ENCODE peak calls at places on chromosomes 11 and 22, in eight cellular contexts. One of them, this sample, is unnamed.

GRCh38 chr22:22508274-22509176 is at the start of gene ZNF280B:
- DNase-seq in body of pancreas: peak; percentile 80
- DNase-seq in brain microvascular endothelial cell: peak; percentile 74
- DNase-seq in AG09309: no peak
- DNase-seq in nephron progenitor cell: peak; percentile 84
- DNase-seq in CD4-positive, alpha-beta T cell: peak; percentile 63
- DNase-seq in fibroblast of mammary gland: peak; percentile 79
- DNase-seq in left ventricle myocardium inferior: peak; percentile 46
- DNase-seq in this sample: peak; percentile 91

GRCh38 chr11:121321614-121322243 is 29.2 kb downstream of the SC5D start:
- DNase-seq in body of pancreas: peak; percentile 14
- DNase-seq in brain microvascular endothelial cell: no peak
- DNase-seq in AG09309: no peak
- DNase-seq in nephron progenitor cell: no peak
- DNase-seq in CD4-positive, alpha-beta T cell: peak; percentile 12
- DNase-seq in fibroblast of mammary gland: peak; percentile 35
- DNase-seq in left ventricle myocardium inferior: no peak
- DNase-seq in this sample: peak; percentile 42

GRCh38 chr22:23754980-23755636 is 883 bp upstream of the VPREB3 start:
- DNase-seq in body of pancreas: no peak
- DNase-seq in brain microvascular endothelial cell: no peak
- DNase-seq in AG09309: no peak
- DNase-seq in nephron progenitor cell: no peak
- DNase-seq in CD4-positive, alpha-beta T cell: no peak
- DNase-seq in fibroblast of mammary gland: no peak
- DNase-seq in left ventricle myocardium inferior: no peak
- DNase-seq in this sample: no peak

GRCh38 chr11:57340228-57340627 is 2.1 kb downstream of the P2RX3 start:
- DNase-seq in body of pancreas: no peak
- DNase-seq in brain microvascular endothelial cell: no peak
- DNase-seq in AG09309: no peak
- DNase-seq in nephron progenitor cell: peak; percentile 81
- DNase-seq in CD4-positive, alpha-beta T cell: no peak
- DNase-seq in fibroblast of mammary gland: peak; percentile 42
- DNase-seq in left ventricle myocardium inferior: no peak
- DNase-seq in this sample: peak; percentile 50

GRCh38 chr11:68680541-68681231 is 3.7 kb upstream of the GAL start:
- DNase-seq in body of pancreas: no peak
- DNase-seq in brain microvascular endothelial cell: no peak
- DNase-seq in AG09309: no peak
- DNase-seq in nephron progenitor cell: no peak
- DNase-seq in CD4-positive, alpha-beta T cell: no peak
- DNase-seq in fibroblast of mammary gland: no peak
- DNase-seq in left ventricle myocardium inferior: no peak
- DNase-seq in this sample: no peak

GRCh38 chr11:93740031-93740801 is 1.1 kb downstream of the TAF1D start:
- DNase-seq in body of pancreas: peak; percentile 25
- DNase-seq in brain microvascular endothelial cell: no peak
- DNase-seq in AG09309: no peak
- DNase-seq in nephron progenitor cell: peak; percentile 16
- DNase-seq in CD4-positive, alpha-beta T cell: no peak
- DNase-seq in fibroblast of mammary gland: peak; percentile 39
- DNase-seq in left ventricle myocardium inferior: no peak
- DNase-seq in this sample: peak; percentile 70

GRCh38 chr11:130325691-130326090 is 11.0 kb upstream of the ZBTB44 start:
- DNase-seq in body of pancreas: no peak
- DNase-seq in brain microvascular endothelial cell: no peak
- DNase-seq in AG09309: no peak
- DNase-seq in nephron progenitor cell: no peak
- DNase-seq in CD4-positive, alpha-beta T cell: no peak
- DNase-seq in fibroblast of mammary gland: no peak
- DNase-seq in left ventricle myocardium inferior: no peak
- DNase-seq in this sample: no peak

GRCh38 chr11:121426476-121427454 is 25.3 kb upstream of the SORL1 start:
- DNase-seq in body of pancreas: peak; percentile 26
- DNase-seq in brain microvascular endothelial cell: no peak
- DNase-seq in AG09309: no peak
- DNase-seq in nephron progenitor cell: peak; percentile 73
- DNase-seq in CD4-positive, alpha-beta T cell: peak; percentile 9
- DNase-seq in fibroblast of mammary gland: no peak
- DNase-seq in left ventricle myocardium inferior: peak; percentile 57
- DNase-seq in this sample: peak; percentile 68

GRCh38 chr22:24894998-24895397 is 51.5 kb downstream of the LHFPL7 start:
- DNase-seq in body of pancreas: peak; percentile 87
- DNase-seq in brain microvascular endothelial cell: peak; percentile 56
- DNase-seq in AG09309: no peak
- DNase-seq in nephron progenitor cell: peak; percentile 8
- DNase-seq in CD4-positive, alpha-beta T cell: no peak
- DNase-seq in fibroblast of mammary gland: peak; percentile 62
- DNase-seq in left ventricle myocardium inferior: peak; percentile 80
- DNase-seq in this sample: no peak

GRCh38 chr22:47164514-47165337 is 402.3 kb downstream of the TBC1D22A start:
- DNase-seq in body of pancreas: peak; percentile 9
- DNase-seq in brain microvascular endothelial cell: no peak
- DNase-seq in AG09309: no peak
- DNase-seq in nephron progenitor cell: peak; percentile 47
- DNase-seq in CD4-positive, alpha-beta T cell: no peak
- DNase-seq in fibroblast of mammary gland: no peak
- DNase-seq in left ventricle myocardium inferior: no peak
- DNase-seq in this sample: no peak

GRCh38 chr11:57370251-57370650 is 10.7 kb downstream of the PRG3 start:
- DNase-seq in body of pancreas: no peak
- DNase-seq in brain microvascular endothelial cell: peak; percentile 43
- DNase-seq in AG09309: peak; percentile 27
- DNase-seq in nephron progenitor cell: no peak
- DNase-seq in CD4-positive, alpha-beta T cell: no peak
- DNase-seq in fibroblast of mammary gland: peak; percentile 38
- DNase-seq in left ventricle myocardium inferior: no peak
- DNase-seq in this sample: no peak

GRCh38 chr11:84866922-84867321 is 760.2 kb downstream of the DLG2 start:
- DNase-seq in body of pancreas: no peak
- DNase-seq in brain microvascular endothelial cell: no peak
- DNase-seq in AG09309: no peak
- DNase-seq in nephron progenitor cell: no peak
- DNase-seq in CD4-positive, alpha-beta T cell: no peak
- DNase-seq in fibroblast of mammary gland: no peak
- DNase-seq in left ventricle myocardium inferior: no peak
- DNase-seq in this sample: no peak

GRCh38 chr11:107591098-107591445 is at the start of gene ELMOD1:
- DNase-seq in body of pancreas: peak; percentile 24
- DNase-seq in brain microvascular endothelial cell: peak; percentile 24
- DNase-seq in AG09309: no peak
- DNase-seq in nephron progenitor cell: peak; percentile 89
- DNase-seq in CD4-positive, alpha-beta T cell: peak; percentile 23
- DNase-seq in fibroblast of mammary gland: peak; percentile 19
- DNase-seq in left ventricle myocardium inferior: peak; percentile 54
- DNase-seq in this sample: peak; percentile 39

GRCh38 chr11:75896843-75897419 is 81.9 kb downstream of the UVRAG start:
- DNase-seq in body of pancreas: no peak
- DNase-seq in brain microvascular endothelial cell: no peak
- DNase-seq in AG09309: peak; percentile 23
- DNase-seq in nephron progenitor cell: no peak
- DNase-seq in CD4-positive, alpha-beta T cell: no peak
- DNase-seq in fibroblast of mammary gland: peak; percentile 63
- DNase-seq in left ventricle myocardium inferior: no peak
- DNase-seq in this sample: no peak

GRCh38 chr11:133939558-133939957 is 17.2 kb downstream of the IGSF9B start:
- DNase-seq in body of pancreas: no peak
- DNase-seq in brain microvascular endothelial cell: no peak
- DNase-seq in AG09309: no peak
- DNase-seq in nephron progenitor cell: no peak
- DNase-seq in CD4-positive, alpha-beta T cell: no peak
- DNase-seq in fibroblast of mammary gland: no peak
- DNase-seq in left ventricle myocardium inferior: no peak
- DNase-seq in this sample: no peak

GRCh38 chr11:77800445-77800844 is 20.1 kb downstream of the RSF1 start:
- DNase-seq in body of pancreas: no peak
- DNase-seq in brain microvascular endothelial cell: no peak
- DNase-seq in AG09309: no peak
- DNase-seq in nephron progenitor cell: no peak
- DNase-seq in CD4-positive, alpha-beta T cell: no peak
- DNase-seq in fibroblast of mammary gland: no peak
- DNase-seq in left ventricle myocardium inferior: no peak
- DNase-seq in this sample: no peak

GRCh38 chr11:130213979-130214281 is 54.3 kb downstream of the ST14 start:
- DNase-seq in body of pancreas: no peak
- DNase-seq in brain microvascular endothelial cell: no peak
- DNase-seq in AG09309: no peak
- DNase-seq in nephron progenitor cell: no peak
- DNase-seq in CD4-positive, alpha-beta T cell: no peak
- DNase-seq in fibroblast of mammary gland: no peak
- DNase-seq in left ventricle myocardium inferior: no peak
- DNase-seq in this sample: no peak

GRCh38 chr11:1870326-1870696 is 17.4 kb downstream of the LSP1 start:
- DNase-seq in body of pancreas: no peak
- DNase-seq in brain microvascular endothelial cell: no peak
- DNase-seq in AG09309: no peak
- DNase-seq in nephron progenitor cell: no peak
- DNase-seq in CD4-positive, alpha-beta T cell: no peak
- DNase-seq in fibroblast of mammary gland: no peak
- DNase-seq in left ventricle myocardium inferior: peak; percentile 19
- DNase-seq in this sample: no peak

GRCh38 chr22:35399114-35399677 is 744 bp upstream of the MCM5 start:
- DNase-seq in body of pancreas: no peak
- DNase-seq in brain microvascular endothelial cell: no peak
- DNase-seq in AG09309: no peak
- DNase-seq in nephron progenitor cell: no peak
- DNase-seq in CD4-positive, alpha-beta T cell: no peak
- DNase-seq in fibroblast of mammary gland: no peak
- DNase-seq in left ventricle myocardium inferior: no peak
- DNase-seq in this sample: peak; percentile 37

GRCh38 chr11:110855246-110855645 is 143.0 kb upstream of the ARHGAP20 start:
- DNase-seq in body of pancreas: no peak
- DNase-seq in brain microvascular endothelial cell: no peak
- DNase-seq in AG09309: peak; percentile 24
- DNase-seq in nephron progenitor cell: no peak
- DNase-seq in CD4-positive, alpha-beta T cell: no peak
- DNase-seq in fibroblast of mammary gland: peak; percentile 72
- DNase-seq in left ventricle myocardium inferior: no peak
- DNase-seq in this sample: no peak

GRCh38 chr11:66818231-66818955 is 24.8 kb upstream of the RCE1 start:
- DNase-seq in body of pancreas: no peak
- DNase-seq in brain microvascular endothelial cell: no peak
- DNase-seq in AG09309: no peak
- DNase-seq in nephron progenitor cell: no peak
- DNase-seq in CD4-positive, alpha-beta T cell: no peak
- DNase-seq in fibroblast of mammary gland: no peak
- DNase-seq in left ventricle myocardium inferior: no peak
- DNase-seq in this sample: no peak

GRCh38 chr22:22168190-22168940 is 76.2 kb upstream of the VPREB1 start:
- DNase-seq in body of pancreas: peak; percentile 41
- DNase-seq in brain microvascular endothelial cell: no peak
- DNase-seq in AG09309: peak; percentile 5
- DNase-seq in nephron progenitor cell: no peak
- DNase-seq in CD4-positive, alpha-beta T cell: no peak
- DNase-seq in fibroblast of mammary gland: peak; percentile 70
- DNase-seq in left ventricle myocardium inferior: no peak
- DNase-seq in this sample: peak; percentile 16

DNA sequence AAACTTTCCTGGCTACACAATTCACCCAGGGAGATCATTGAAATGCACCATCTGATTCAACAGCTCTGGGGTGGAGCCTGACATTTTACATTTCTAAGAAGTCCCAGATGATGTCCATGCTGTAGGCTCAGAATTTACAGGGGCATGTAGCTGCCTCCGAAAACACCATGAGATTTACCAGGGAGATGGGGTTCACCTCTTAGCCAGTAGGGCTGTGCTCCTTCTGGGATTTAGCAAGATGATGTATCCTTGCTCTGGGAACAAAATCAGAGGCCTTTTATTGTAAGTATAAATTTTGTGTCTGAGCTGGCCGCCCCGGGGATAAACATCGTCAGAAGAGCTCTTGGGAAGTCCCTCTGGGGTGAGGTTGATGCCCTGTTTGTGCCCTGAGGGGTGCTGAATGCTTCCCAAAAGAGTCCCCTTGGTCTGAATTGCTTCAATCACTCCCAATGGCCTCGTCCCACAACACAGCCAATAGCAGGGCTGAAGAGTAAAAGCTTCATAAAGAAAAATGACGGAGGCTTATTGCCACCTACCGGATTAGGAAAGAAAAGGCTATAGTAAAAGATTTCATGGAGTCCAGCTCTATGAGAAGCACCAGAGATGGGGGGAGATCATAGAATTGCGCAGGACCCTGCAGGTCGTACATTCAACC is 33.4 kb upstream of the API5 start:
- DNase-seq in body of pancreas: no peak
- DNase-seq in brain microvascular endothelial cell: peak; percentile 9
- DNase-seq in AG09309: no peak
- DNase-seq in nephron progenitor cell: no peak
- DNase-seq in CD4-positive, alpha-beta T cell: no peak
- DNase-seq in fibroblast of mammary gland: peak; percentile 18
- DNase-seq in left ventricle myocardium inferior: no peak
- DNase-seq in this sample: no peak
- TF ChIP-seq CTCF in body of pancreas: no peak
- TF ChIP-seq CTCF in brain microvascular endothelial cell: peak; percentile 44
- TF ChIP-seq CTCF in AG09309: peak; percentile 44
- TF ChIP-seq CTCF in nephron progenitor cell: peak; percentile 35
- TF ChIP-seq CTCF in CD4-positive, alpha-beta T cell: no peak
- TF ChIP-seq CTCF in fibroblast of mammary gland: peak; percentile 31
- TF ChIP-seq CTCF in left ventricle myocardium inferior: peak; percentile 57
- TF ChIP-seq CTCF in this sample: peak; percentile 21

DNA sequence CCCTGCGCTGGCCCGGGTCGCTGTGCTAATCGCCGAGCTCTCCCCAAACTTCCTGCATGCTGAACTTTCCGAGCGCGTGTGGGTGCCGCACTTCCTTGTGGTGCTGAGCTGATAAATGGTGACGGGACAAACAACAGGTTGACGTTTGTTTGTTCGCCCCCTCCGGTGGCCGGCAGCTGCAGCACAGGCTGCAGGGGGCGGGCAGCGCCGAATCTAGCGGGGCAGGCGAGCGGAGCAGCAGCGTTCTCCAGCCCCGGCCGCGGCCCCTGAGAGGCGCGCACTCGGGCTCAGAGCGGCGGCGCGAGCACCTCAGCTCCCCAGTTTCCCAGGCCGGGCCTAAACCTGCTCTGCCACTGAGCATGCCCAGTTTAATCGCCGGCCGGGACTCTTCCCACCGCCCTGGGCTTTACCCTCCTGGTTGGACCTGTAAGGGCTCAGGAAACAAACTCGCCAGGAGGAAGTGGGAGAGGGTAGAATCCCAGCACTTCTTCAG is at the start of gene PDGFD:
- DNase-seq in body of pancreas: peak; percentile 80
- DNase-seq in brain microvascular endothelial cell: peak; percentile 41
- DNase-seq in AG09309: no peak
- DNase-seq in nephron progenitor cell: peak; percentile 85
- DNase-seq in CD4-positive, alpha-beta T cell: no peak
- DNase-seq in fibroblast of mammary gland: peak; percentile 69
- DNase-seq in left ventricle myocardium inferior: peak; percentile 64
- DNase-seq in this sample: peak; percentile 46
- TF ChIP-seq CTCF in body of pancreas: peak; percentile 34
- TF ChIP-seq CTCF in brain microvascular endothelial cell: peak; percentile 66
- TF ChIP-seq CTCF in AG09309: no peak
- TF ChIP-seq CTCF in nephron progenitor cell: peak; percentile 51
- TF ChIP-seq CTCF in CD4-positive, alpha-beta T cell: no peak
- TF ChIP-seq CTCF in fibroblast of mammary gland: peak; percentile 28
- TF ChIP-seq CTCF in left ventricle myocardium inferior: peak; percentile 67
- TF ChIP-seq CTCF in this sample: no peak

GRCh38 chr11:783581-784015 is 6.3 kb downstream of the CEND1 start:
- DNase-seq in body of pancreas: peak; percentile 91
- DNase-seq in brain microvascular endothelial cell: peak; percentile 62
- DNase-seq in AG09309: peak; percentile 85
- DNase-seq in nephron progenitor cell: peak; percentile 88
- DNase-seq in CD4-positive, alpha-beta T cell: peak; percentile 34
- DNase-seq in fibroblast of mammary gland: peak; percentile 94
- DNase-seq in left ventricle myocardium inferior: peak; percentile 68
- DNase-seq in this sample: peak; percentile 49
- TF ChIP-seq CTCF in body of pancreas: peak; percentile 73
- TF ChIP-seq CTCF in brain microvascular endothelial cell: peak; percentile 91
- TF ChIP-seq CTCF in AG09309: peak; percentile 92
- TF ChIP-seq CTCF in nephron progenitor cell: peak; percentile 77
- TF ChIP-seq CTCF in CD4-positive, alpha-beta T cell: peak; percentile 47
- TF ChIP-seq CTCF in fibroblast of mammary gland: peak; percentile 80
- TF ChIP-seq CTCF in left ventricle myocardium inferior: peak; percentile 70
- TF ChIP-seq CTCF in this sample: peak; percentile 56

GRCh38 chr11:97516688-97517087 is 1126.9 kb downstream of the JRKL start:
- DNase-seq in body of pancreas: no peak
- DNase-seq in brain microvascular endothelial cell: no peak
- DNase-seq in AG09309: no peak
- DNase-seq in nephron progenitor cell: no peak
- DNase-seq in CD4-positive, alpha-beta T cell: no peak
- DNase-seq in fibroblast of mammary gland: no peak
- DNase-seq in left ventricle myocardium inferior: no peak
- DNase-seq in this sample: no peak
- TF ChIP-seq CTCF in body of pancreas: no peak
- TF ChIP-seq CTCF in brain microvascular endothelial cell: peak; percentile 24
- TF ChIP-seq CTCF in AG09309: no peak
- TF ChIP-seq CTCF in nephron progenitor cell: no peak
- TF ChIP-seq CTCF in CD4-positive, alpha-beta T cell: no peak
- TF ChIP-seq CTCF in fibroblast of mammary gland: no peak
- TF ChIP-seq CTCF in left ventricle myocardium inferior: no peak
- TF ChIP-seq CTCF in this sample: no peak

This sample was measured in activated CD8-positive, alpha-beta T cell treated with anti-CD3 and anti-CD28 coated beads for 36 hours.